ENCODE peak calls at places on chromosomes 1 and 21, in four cellular contexts. W is WTC11, O is K562, V is HepG2. G is an unnamed sample.

GRCh38 chr1:151611288-151611790 is 511 bp upstream of the SNX27 start:
- DNase-seq in O (peak; percentile 26), V (peak; percentile 93), W (no peak), G (no peak)

GRCh38 chr1:225657462-225657989 is 4.6 kb upstream of the ENAH start:
- DNase-seq in W (no peak), V (peak; percentile 62), O (no peak), G (no peak)

GRCh38 chr1:28249013-28249870 is 10.1 kb upstream of the SESN2 start:
- DNase-seq in V (no peak), W (peak; percentile 54), O (peak; percentile 57), G (peak; percentile 40)

GRCh38 chr1:12407050-12407961 is 177.5 kb downstream of the VPS13D start:
- DNase-seq in O (peak; percentile 81), V (peak; percentile 56), W (no peak), G (no peak)

GRCh38 chr1:51998701-51999100 is 8.2 kb upstream of the RAB3B start:
- DNase-seq in W (no peak), V (no peak), O (no peak), G (no peak)

GRCh38 chr1:53636621-53637171 is 102.3 kb downstream of the GLIS1 start:
- DNase-seq in O (no peak), V (no peak), W (no peak), G (no peak)

GRCh38 chr1:56578963-56579875 is at the start of gene PLPP3:
- DNase-seq in W (peak; percentile 78), O (peak; percentile 16), V (peak; percentile 79), G (peak; percentile 85)

GRCh38 chr1:47701741-47702515 is 264.1 kb downstream of the FOXD2 start:
- DNase-seq in W (no peak), O (no peak), V (no peak), G (no peak)

GRCh38 chr1:77756052-77756754 is 3.4 kb downstream of the USP33 start:
- DNase-seq in W (no peak), V (no peak), O (no peak), G (no peak)

GRCh38 chr1:169694304-169694703 is 17.1 kb downstream of the SELL start:
- DNase-seq in V (no peak), W (no peak), O (no peak), G (no peak)

GRCh38 chr1:212822956-212823355 is 24.5 kb downstream of the SPATA45 start:
- DNase-seq in W (no peak), O (no peak), V (no peak), G (no peak)

GRCh38 chr1:233668725-233669294 is 54.9 kb downstream of the KCNK1 start:
- DNase-seq in V (no peak), W (no peak), O (peak; percentile 97), G (no peak)

GRCh38 chr1:243924188-243924587 is 74.1 kb upstream of the AKT3 start:
- DNase-seq in O (no peak), W (no peak), V (no peak), G (no peak)

GRCh38 chr1:1281533-1282321 is 1.5 kb downstream of the SCNN1D start:
- DNase-seq in V (peak; percentile 67), W (peak; percentile 18), O (no peak), G (no peak)

GRCh38 chr1:88140325-88140724 is 543.7 kb upstream of the PKN2 start:
- DNase-seq in W (no peak), O (no peak), V (no peak), G (no peak)

GRCh38 chr1:50562106-50562505 is 138.9 kb upstream of the DMRTA2 start:
- DNase-seq in V (no peak), W (no peak), O (no peak), G (no peak)

GRCh38 chr1:112558634-112559033 is 49.9 kb downstream of the WNT2B start:
- DNase-seq in W (no peak), O (no peak), V (no peak), G (no peak)

GRCh38 chr1:20698195-20698910 is 19.5 kb downstream of the KIF17 start:
- DNase-seq in W (no peak), O (no peak), V (peak; percentile 34), G (no peak)

GRCh38 chr1:54283997-54284385 is 84.0 kb downstream of the MRPL37 start:
- DNase-seq in W (no peak), O (no peak), V (no peak), G (no peak)

GRCh38 chr1:71054281-71054731 is 6.7 kb upstream of the PTGER3 start:
- DNase-seq in W (no peak), V (no peak), O (no peak), G (no peak)

GRCh38 chr21:45470087-45470515 is 65.1 kb downstream of the COL18A1 start:
- DNase-seq in O (no peak), V (no peak), W (no peak), G (no peak)

GRCh38 chr1:38018864-38019343 is 6.4 kb downstream of the UTP11 start:
- DNase-seq in V (peak; percentile 45), W (no peak), O (peak; percentile 51), G (no peak)

GRCh38 chr1:183794084-183794483 is 10.8 kb upstream of the RGL1 start:
- DNase-seq in W (no peak), V (peak; percentile 70), O (no peak), G (no peak)

GRCh38 chr1:117753652-117754051 is 147.8 kb downstream of the TENT5C start:
- DNase-seq in O (no peak), W (no peak), V (no peak), G (no peak)

GRCh38 chr1:82398357-82398756 is 597.6 kb downstream of the ADGRL2 start:
- DNase-seq in O (no peak), W (no peak), V (no peak), G (no peak)

GRCh38 chr1:52636701-52637695 is 4.0 kb downstream of the SHISAL2A start:
- DNase-seq in W (no peak), O (no peak), V (no peak), G (no peak)

GRCh38 chr1:246607466-246607865 is 41.2 kb downstream of the CNST start:
- DNase-seq in V (no peak), O (no peak), W (no peak), G (no peak)

GRCh38 chr1:67713071-67713806 is 28.2 kb downstream of the GADD45A start:
- DNase-seq in W (no peak), V (peak; percentile 45), O (peak; percentile 81), G (peak; percentile 73)

GRCh38 chr21:25179116-25179515 is 428.2 kb downstream of the MRPL39 start:
- DNase-seq in W (no peak), V (no peak), O (no peak), G (no peak)
- TF ChIP-seq ELF4 in W (no peak), V (no peak), O (no peak), G (no peak)

DNA sequence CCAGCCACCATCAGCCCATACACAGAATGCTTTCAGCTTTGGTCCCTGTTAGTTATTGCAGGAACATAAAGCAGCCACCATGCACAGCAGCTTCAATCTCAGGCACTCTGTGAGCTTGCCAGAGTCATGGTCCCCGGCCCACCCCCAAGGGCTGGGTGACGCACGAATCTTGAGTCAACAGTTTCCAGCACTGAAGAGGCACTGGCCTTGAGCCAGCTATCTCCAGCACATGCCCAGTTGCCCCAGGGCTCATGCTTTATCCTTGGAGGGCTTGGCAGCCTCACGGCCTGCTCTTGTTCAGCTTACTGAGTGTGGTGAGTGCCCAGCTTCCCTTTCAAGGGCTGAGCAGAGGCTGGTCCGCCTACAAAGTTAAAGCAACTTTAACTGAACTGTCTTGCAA is 200.7 kb upstream of the RAB4A start:
- DNase-seq in V (no peak), W (no peak), O (no peak), G (no peak)
- TF ChIP-seq ELF4 in V (no peak), W (no peak), O (no peak), G (no peak)

GRCh38 chr21:27802816-27803475 is 836.1 kb upstream of the ADAMTS5 start:
- DNase-seq in V (no peak), W (peak; percentile 62), O (peak; percentile 32), G (peak; percentile 48)
- TF ChIP-seq ELF4 in V (no peak), W (no peak), O (no peak), G (no peak)

DNA sequence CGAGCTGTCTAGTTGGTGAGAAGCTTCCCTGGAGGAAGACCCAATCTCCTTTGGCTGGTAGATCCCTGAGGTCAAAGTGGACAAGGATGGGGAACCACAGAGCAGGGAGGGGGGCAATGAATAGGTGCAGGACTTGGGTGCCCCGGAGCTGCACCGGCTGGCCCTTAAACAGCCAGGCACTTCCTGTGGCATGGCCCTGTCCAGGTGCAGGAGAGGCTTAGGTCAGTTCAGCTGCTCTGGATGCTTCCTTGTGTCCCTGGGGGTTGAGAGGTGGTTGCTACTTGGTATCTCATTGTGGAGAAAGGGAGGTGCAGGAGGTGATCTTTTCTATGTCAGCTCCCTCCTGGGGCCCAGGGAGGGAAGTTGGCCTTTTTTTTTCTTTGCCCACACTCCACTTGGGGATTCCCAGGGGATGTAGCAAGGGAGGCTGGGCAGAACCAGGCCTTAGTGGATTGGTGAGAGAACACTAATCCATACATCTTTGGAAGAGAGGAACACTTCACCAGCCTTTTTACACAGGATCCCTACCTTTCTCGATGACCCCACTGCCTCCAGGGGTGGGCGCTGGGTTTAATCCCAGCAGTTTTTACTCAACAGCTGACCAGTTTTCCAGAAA is 1.2 kb upstream of the ST3GAL3 start:
- DNase-seq in O (no peak), V (no peak), W (no peak), G (no peak)
- TF ChIP-seq ELF4 in O (no peak), V (no peak), W (no peak), G (no peak)